ENCODE peak calls at places on chromosomes 6 and 20, in six cellular contexts. One of them, this sample, is unnamed.

GRCh38 chr6:29201966-29202365 is 31.3 kb downstream of the OR2J2 start:
- DNase-seq in progenitor cell of endocrine pancreas: no peak
- DNase-seq in uterus: no peak
- DNase-seq in heart left ventricle: no peak
- DNase-seq in cardiac fibroblast: no peak
- DNase-seq in cardiac muscle cell: no peak
- DNase-seq in this sample: no peak

GRCh38 chr20:63432577-63433061 is 39.8 kb downstream of the KCNQ2 start:
- DNase-seq in uterus: no peak
- DNase-seq in heart left ventricle: no peak
- DNase-seq in cardiac muscle cell: no peak
- DNase-seq in cardiac fibroblast: no peak
- DNase-seq in progenitor cell of endocrine pancreas: no peak
- DNase-seq in this sample: no peak

GRCh38 chr6:51350308-51350904 is 531.7 kb downstream of the TFAP2B start:
- DNase-seq in heart left ventricle: no peak
- DNase-seq in cardiac muscle cell: peak
- DNase-seq in uterus: no peak
- DNase-seq in progenitor cell of endocrine pancreas: no peak
- DNase-seq in cardiac fibroblast: peak
- DNase-seq in this sample: no peak

GRCh38 chr6:26118999-26119398 is 31.8 kb downstream of the HFE start:
- DNase-seq in cardiac muscle cell: no peak
- DNase-seq in progenitor cell of endocrine pancreas: no peak
- DNase-seq in heart left ventricle: no peak
- DNase-seq in uterus: no peak
- DNase-seq in cardiac fibroblast: peak
- DNase-seq in this sample: no peak

GRCh38 chr6:156582509-156582992 is 194.6 kb upstream of the ARID1B start:
- DNase-seq in heart left ventricle: no peak
- DNase-seq in cardiac muscle cell: no peak
- DNase-seq in cardiac fibroblast: no peak
- DNase-seq in uterus: no peak
- DNase-seq in progenitor cell of endocrine pancreas: no peak
- DNase-seq in this sample: no peak

GRCh38 chr6:149043476-149044130 is 273.9 kb upstream of the TAB2 start:
- DNase-seq in uterus: no peak
- DNase-seq in cardiac fibroblast: peak
- DNase-seq in cardiac muscle cell: no peak
- DNase-seq in progenitor cell of endocrine pancreas: no peak
- DNase-seq in heart left ventricle: no peak
- DNase-seq in this sample: no peak

GRCh38 chr6:42402184-42402583 is 49.5 kb downstream of the TRERF1 start:
- DNase-seq in cardiac muscle cell: no peak
- DNase-seq in uterus: no peak
- DNase-seq in heart left ventricle: no peak
- DNase-seq in progenitor cell of endocrine pancreas: no peak
- DNase-seq in cardiac fibroblast: peak
- DNase-seq in this sample: no peak

GRCh38 chr6:13709698-13710551 is 1.7 kb downstream of the RANBP9 start:
- DNase-seq in heart left ventricle: no peak
- DNase-seq in cardiac muscle cell: peak
- DNase-seq in progenitor cell of endocrine pancreas: no peak
- DNase-seq in cardiac fibroblast: peak
- DNase-seq in uterus: no peak
- DNase-seq in this sample: no peak

GRCh38 chr20:54257090-54257816 is 49.4 kb downstream of the PFDN4 start:
- DNase-seq in cardiac muscle cell: no peak
- DNase-seq in uterus: peak
- DNase-seq in heart left ventricle: no peak
- DNase-seq in cardiac fibroblast: peak
- DNase-seq in progenitor cell of endocrine pancreas: no peak
- DNase-seq in this sample: no peak

DNA sequence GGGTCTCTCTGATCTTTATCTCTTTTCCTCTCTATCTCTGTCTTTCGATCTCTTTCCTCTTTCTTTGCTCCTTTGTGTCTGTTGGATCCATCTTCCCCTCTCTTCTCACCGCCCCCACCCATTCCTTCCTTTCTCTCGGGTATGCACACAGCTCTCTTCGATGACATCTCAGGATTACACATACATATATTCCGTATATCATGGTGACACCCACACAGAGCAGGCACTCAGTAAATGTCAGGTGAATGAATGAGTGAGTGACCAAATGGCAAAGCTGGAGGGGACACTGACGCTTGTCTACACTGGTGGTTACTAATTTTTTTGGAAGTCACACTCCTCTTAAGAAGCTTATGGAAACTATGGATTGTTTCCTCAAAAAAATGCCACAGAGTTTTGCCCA is 9.9 kb downstream of the VSTM2L start:
- DNase-seq in cardiac fibroblast: no peak
- DNase-seq in progenitor cell of endocrine pancreas: no peak
- DNase-seq in heart left ventricle: no peak
- DNase-seq in uterus: no peak
- DNase-seq in cardiac muscle cell: no peak
- DNase-seq in this sample: no peak
- TF ChIP-seq CTCF in cardiac fibroblast: no peak
- TF ChIP-seq CTCF in progenitor cell of endocrine pancreas: no peak
- TF ChIP-seq CTCF in heart left ventricle: no peak
- TF ChIP-seq CTCF in uterus: no peak
- TF ChIP-seq CTCF in cardiac muscle cell: no peak
- TF ChIP-seq CTCF in this sample: no peak

GRCh38 chr6:134537146-134537555 is 219.2 kb upstream of the SGK1 start:
- DNase-seq in uterus: no peak
- DNase-seq in cardiac muscle cell: no peak
- DNase-seq in heart left ventricle: no peak
- DNase-seq in progenitor cell of endocrine pancreas: no peak
- DNase-seq in cardiac fibroblast: peak
- DNase-seq in this sample: no peak
- TF ChIP-seq CTCF in uterus: no peak
- TF ChIP-seq CTCF in cardiac muscle cell: no peak
- TF ChIP-seq CTCF in heart left ventricle: no peak
- TF ChIP-seq CTCF in progenitor cell of endocrine pancreas: no peak
- TF ChIP-seq CTCF in cardiac fibroblast: no peak
- TF ChIP-seq CTCF in this sample: no peak

GRCh38 chr6:160104821-160105517 is 16.6 kb upstream of the SLC22A1 start:
- DNase-seq in progenitor cell of endocrine pancreas: no peak
- DNase-seq in heart left ventricle: no peak
- DNase-seq in uterus: no peak
- DNase-seq in cardiac fibroblast: no peak
- DNase-seq in cardiac muscle cell: no peak
- DNase-seq in this sample: no peak
- TF ChIP-seq CTCF in progenitor cell of endocrine pancreas: no peak
- TF ChIP-seq CTCF in heart left ventricle: no peak
- TF ChIP-seq CTCF in uterus: no peak
- TF ChIP-seq CTCF in cardiac fibroblast: no peak
- TF ChIP-seq CTCF in cardiac muscle cell: no peak
- TF ChIP-seq CTCF in this sample: no peak

GRCh38 chr20:34559311-34560140 is 1.0 kb downstream of the MAP1LC3A start:
- DNase-seq in cardiac muscle cell: no peak
- DNase-seq in heart left ventricle: peak
- DNase-seq in uterus: peak
- DNase-seq in progenitor cell of endocrine pancreas: no peak
- DNase-seq in cardiac fibroblast: no peak
- DNase-seq in this sample: no peak
- TF ChIP-seq CTCF in cardiac muscle cell: peak
- TF ChIP-seq CTCF in heart left ventricle: no peak
- TF ChIP-seq CTCF in uterus: no peak
- TF ChIP-seq CTCF in progenitor cell of endocrine pancreas: no peak
- TF ChIP-seq CTCF in cardiac fibroblast: peak
- TF ChIP-seq CTCF in this sample: no peak